ENCODE peak calls at places on chromosomes 12 and 14, in six cellular contexts. N is GM12865, X is fibroblast of lung, F is NCI-H1417, T is T-helper 22 cell, U is occipital lobe. E is an unnamed sample.

GRCh38 chr14:95196268-95196667 is 38.9 kb upstream of the DICER1 start:
- DNase-seq in T (no peak), N (peak), X (no peak), U (no peak), F (no peak), E (peak)

GRCh38 chr12:49827351-49828099 is 688 bp downstream of the NCKAP5L start:
- DNase-seq in T (peak), X (peak), N (peak), U (peak), F (peak), E (peak)

GRCh38 chr12:110344657-110345056 is 58.9 kb downstream of the ANAPC7 start:
- DNase-seq in T (no peak), X (no peak), N (no peak), U (no peak), F (no peak), E (no peak)

GRCh38 chr14:25518347-25518746 is 468.4 kb upstream of the STXBP6 start:
- DNase-seq in T (no peak), F (peak), N (no peak), X (no peak), U (no peak), E (no peak)

GRCh38 chr14:94548999-94549985 is 11.9 kb upstream of the SERPINA4 start:
- DNase-seq in X (peak), U (peak), F (peak), T (no peak), N (peak), E (peak)

GRCh38 chr12:124699878-124700277 is 132.5 kb upstream of the NCOR2 start:
- DNase-seq in F (no peak), N (no peak), X (no peak), U (no peak), T (no peak), E (no peak)

GRCh38 chr12:22969521-22969920 is 344.6 kb downstream of the ETNK1 start:
- DNase-seq in U (no peak), X (peak), F (no peak), N (no peak), T (no peak), E (no peak)

GRCh38 chr14:85909581-85909980 is 379.6 kb downstream of the FLRT2 start:
- DNase-seq in U (no peak), N (no peak), T (no peak), X (no peak), F (no peak), E (no peak)

GRCh38 chr14:54893151-54893760 is 9.4 kb downstream of the GCH1 start:
- DNase-seq in X (peak), U (no peak), N (peak), F (peak), T (no peak), E (no peak)

GRCh38 chr12:81095470-81096232 is 17.8 kb downstream of the ACSS3 start:
- DNase-seq in X (peak), U (no peak), F (no peak), N (no peak), T (no peak), E (no peak)

GRCh38 chr14:99506269-99506668 is 25.1 kb downstream of the CCNK start:
- DNase-seq in U (no peak), F (no peak), T (no peak), X (no peak), N (no peak), E (no peak)

GRCh38 chr12:32478858-32479257 is 79.5 kb downstream of the FGD4 start:
- DNase-seq in U (no peak), F (no peak), N (no peak), T (no peak), X (no peak), E (no peak)

GRCh38 chr12:31861360-31861759 is 97.9 kb upstream of the RESF1 start:
- DNase-seq in T (no peak), N (no peak), F (no peak), X (no peak), U (no peak), E (no peak)

GRCh38 chr14:69500096-69500495 is 15.6 kb downstream of the PLEKHD1 start:
- DNase-seq in N (no peak), X (no peak), T (no peak), F (no peak), U (no peak), E (no peak)

GRCh38 chr14:68987653-68988036 is 8.5 kb upstream of the ACTN1 start:
- DNase-seq in F (peak), T (no peak), N (peak), X (no peak), U (no peak), E (no peak)

GRCh38 chr12:53042607-53043454 is 7.0 kb upstream of the TNS2 start:
- DNase-seq in T (no peak), N (no peak), X (no peak), F (no peak), U (no peak), E (no peak)

GRCh38 chr14:37597538-37598084 is 2.2 kb downstream of the TTC6 start:
- DNase-seq in N (no peak), F (peak), U (no peak), X (no peak), T (no peak), E (no peak)

GRCh38 chr14:43872222-43872621 is 634.9 kb downstream of the FSCB start:
- DNase-seq in X (no peak), U (no peak), N (no peak), T (no peak), F (no peak), E (no peak)

GRCh38 chr14:75053396-75054289 is 2.4 kb upstream of the MLH3 start:
- DNase-seq in X (no peak), F (no peak), T (no peak), N (no peak), U (no peak), E (no peak)

GRCh38 chr14:87813211-87813610 is 179.8 kb downstream of the GALC start:
- DNase-seq in F (peak), X (no peak), T (no peak), U (no peak), N (no peak), E (no peak)

GRCh38 chr12:29681370-29681769 is 102.4 kb downstream of the TMTC1 start:
- DNase-seq in T (no peak), U (no peak), X (no peak), F (no peak), N (no peak), E (no peak)

GRCh38 chr12:107318804-107319535 is 225.6 kb upstream of the CRY1 start:
- DNase-seq in T (no peak), N (no peak), F (peak), X (peak), U (no peak), E (no peak)

GRCh38 chr14:105282098-105282725 is 18.6 kb downstream of the BRF1 start:
- DNase-seq in N (no peak), U (no peak), F (peak), X (no peak), T (no peak), E (no peak)

GRCh38 chr14:96079066-96079465 is 39.9 kb downstream of the C14orf132 start:
- DNase-seq in T (no peak), U (no peak), X (peak), F (no peak), N (no peak), E (no peak)

GRCh38 chr12:54259194-54260011 is 20.5 kb downstream of the CBX5 start:
- DNase-seq in X (peak), U (peak), T (no peak), N (peak), F (peak), E (peak)

GRCh38 chr14:71050227-71050823 is 143.1 kb downstream of the PCNX1 start:
- DNase-seq in T (no peak), U (no peak), N (no peak), F (peak), X (peak), E (peak)

GRCh38 chr12:106064622-106065021 is 74.1 kb downstream of the NUAK1 start:
- DNase-seq in F (no peak), T (no peak), U (no peak), N (no peak), X (no peak), E (no peak)

GRCh38 chr12:122022393-122023338 is 982 bp downstream of the BCL7A start:
- DNase-seq in X (peak), T (no peak), N (no peak), U (no peak), F (peak), E (no peak)

GRCh38 chr12:106712768-106713167 is 61.7 kb upstream of the RIC8B start:
- DNase-seq in T (no peak), U (no peak), F (no peak), N (no peak), X (no peak), E (no peak)

GRCh38 chr12:67710582-67710981 is 62.0 kb downstream of the DYRK2 start:
- DNase-seq in F (no peak), X (peak), T (no peak), N (peak), U (no peak), E (peak)

GRCh38 chr14:92093320-92093719 is 13.1 kb downstream of the ATXN3 start:
- DNase-seq in U (no peak), F (peak), X (no peak), T (no peak), N (no peak), E (no peak)

GRCh38 chr12:99131761-99132199 is 486.7 kb downstream of the APAF1 start:
- DNase-seq in U (peak), T (no peak), N (peak), X (peak), F (peak), E (peak)

GRCh38 chr12:122080149-122081107 is 1.9 kb downstream of the MLXIP start:
- DNase-seq in F (peak), T (no peak), N (no peak), U (peak), X (peak), E (no peak)

GRCh38 chr12:77072833-77073495 is 7.6 kb upstream of the E2F7 start:
- DNase-seq in N (no peak), U (no peak), T (no peak), X (peak), F (no peak), E (no peak)

GRCh38 chr12:104357431-104357952 is 54.0 kb downstream of the EID3 start:
- DNase-seq in T (no peak), N (no peak), U (no peak), X (peak), F (no peak), E (no peak)

GRCh38 chr12:51377099-51377984 is 13.9 kb downstream of the GALNT6 start:
- DNase-seq in X (no peak), T (no peak), U (peak), N (no peak), F (no peak), E (no peak)

GRCh38 chr12:39605501-39605900 is 14.1 kb downstream of the ABCD2 start:
- DNase-seq in T (no peak), N (no peak), X (peak), F (peak), U (no peak), E (no peak)

GRCh38 chr12:42473130-42473529 is 116.4 kb downstream of the PRICKLE1 start:
- DNase-seq in T (no peak), X (peak), N (no peak), U (no peak), F (no peak), E (no peak)

GRCh38 chr12:45914090-45914489 is 76.3 kb downstream of the SCAF11 start:
- DNase-seq in U (no peak), F (no peak), X (peak), N (peak), T (no peak), E (peak)